ENCODE peak calls at places on chromosomes 12 and 14, in six cellular contexts. X is ascending aorta, V is kidney, B is esophagus squamous epithelium, F is fibroblast of lung, U is iPS DF 6.9. Z is an unnamed sample. For H3K4me1, the result is how much of the 10 kb centered on the place peaks cover.

GRCh38 chr12:39435531-39435930 is 7.4 kb downstream of the KIF21A start:
- DNase-seq in X (no peak), V (no peak), B (no peak), F (no peak), U (no peak), Z (no peak)

GRCh38 chr12:105713901-105714300 is 383.4 kb downstream of the C12orf75 start:
- DNase-seq in X (no peak), V (no peak), B (no peak), F (no peak), U (no peak), Z (no peak)

GRCh38 chr12:52993558-52993869 is 12.7 kb upstream of the EIF4B start:
- DNase-seq in X (no peak), V (no peak), B (no peak), F (no peak), U (no peak), Z (no peak)

GRCh38 chr14:104075530-104076151 is 9.9 kb upstream of the ASPG start:
- DNase-seq in X (no peak), V (no peak), B (no peak), F (peak), U (no peak), Z (no peak)

GRCh38 chr12:64390275-64390851 is at the start of gene C12orf56:
- DNase-seq in X (no peak), V (peak), B (no peak), F (no peak), U (no peak), Z (no peak)

GRCh38 chr14:66003082-66003740 is 483.0 kb upstream of the CCDC196 start:
- DNase-seq in X (no peak), V (no peak), B (no peak), F (no peak), U (no peak), Z (no peak)

GRCh38 chr12:110555509-110556406 is 27.4 kb downstream of the PPTC7 start:
- DNase-seq in X (no peak), V (no peak), B (no peak), F (peak), U (no peak), Z (no peak)

GRCh38 chr12:14216405-14217294 is 148.8 kb upstream of the ATF7IP start:
- DNase-seq in X (no peak), V (no peak), B (no peak), F (peak), U (no peak), Z (no peak)

GRCh38 chr14:100076630-100077029 is 11.4 kb downstream of the EVL start:
- DNase-seq in X (peak), V (no peak), B (no peak), F (peak), U (no peak), Z (no peak)

DNA sequence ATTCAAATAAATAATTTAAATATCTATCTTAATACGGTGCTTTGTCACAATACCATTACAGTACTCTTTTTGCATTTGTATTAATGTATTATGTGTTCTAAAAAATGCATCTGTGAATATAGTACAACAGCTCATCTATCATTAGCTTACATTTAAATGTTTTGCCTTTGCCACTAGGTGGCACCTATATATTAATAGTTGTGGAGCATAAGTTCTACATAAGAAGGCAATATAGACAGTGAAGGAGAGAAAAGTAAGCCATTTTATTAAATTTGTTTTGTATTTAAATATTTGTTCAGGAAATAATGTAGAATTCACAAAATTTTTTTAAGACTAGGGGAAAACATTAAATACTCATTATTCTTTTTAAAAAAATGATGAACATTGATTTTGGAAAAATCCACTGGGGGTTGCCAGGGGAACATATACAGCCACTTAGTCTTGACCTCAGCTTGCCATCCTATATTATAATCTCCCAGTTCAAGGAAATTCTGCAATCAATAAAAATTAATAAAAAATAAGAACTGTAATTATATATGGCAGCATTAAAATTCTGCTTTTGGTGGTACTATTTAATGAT is 9.8 kb downstream of the CCER1 start:
- DNase-seq in X (no peak), V (no peak), B (no peak), F (peak), U (no peak), Z (no peak)
- H3K4me3 ChIP-seq in X (no peak), V (no peak), B (no peak), F (no peak), U (no peak), Z (no peak)

GRCh38 chr14:77040059-77040308 is 11.5 kb upstream of the IRF2BPL start:
- DNase-seq in X (no peak), V (no peak), B (no peak), F (no peak), U (no peak), Z (no peak)

GRCh38 chr14:77036484-77037337 is 8.2 kb upstream of the IRF2BPL start:
- DNase-seq in X (no peak), V (peak), B (no peak), F (no peak), U (no peak), Z (no peak)

GRCh38 chr14:77039285-77040058 is 11.0 kb upstream of the IRF2BPL start:
- DNase-seq in X (no peak), V (peak), B (no peak), F (peak), U (no peak), Z (peak)

GRCh38 chr14:77037338-77037782 is 8.9 kb upstream of the IRF2BPL start:
- DNase-seq in X (no peak), V (peak), B (no peak), F (no peak), U (no peak), Z (no peak)

DNA sequence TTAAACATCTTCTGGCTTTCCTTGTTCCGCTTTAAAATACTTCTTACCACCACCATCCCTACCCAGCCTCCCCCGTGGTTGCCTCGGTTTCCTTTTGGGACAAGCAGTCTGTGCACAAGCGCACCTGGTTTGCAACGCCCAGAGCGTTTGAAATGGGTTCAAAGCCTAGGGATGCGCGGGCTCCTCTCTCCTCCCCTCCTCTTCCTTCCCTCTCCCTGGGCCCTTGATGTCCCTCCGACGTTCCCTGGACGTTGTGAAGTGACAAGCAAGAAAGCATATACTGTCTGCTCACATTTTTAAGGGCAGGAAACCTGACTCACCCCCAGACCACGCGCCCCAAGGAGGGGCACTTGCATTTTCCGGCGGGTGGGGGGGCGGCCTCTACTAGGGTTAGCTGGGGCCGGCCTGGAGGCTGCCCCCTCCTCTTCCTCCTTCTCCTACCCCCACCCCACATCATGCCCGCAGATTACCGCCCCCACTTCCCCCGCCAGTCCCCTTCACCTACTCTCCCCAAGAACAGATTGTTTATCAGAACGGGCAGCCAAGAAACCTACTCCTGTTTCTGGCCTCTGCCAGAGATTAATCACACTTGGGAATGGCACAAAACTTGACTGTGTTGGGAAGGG is 9.5 kb upstream of the IRF2BPL start:
- DNase-seq in X (peak), V (peak), B (no peak), F (peak), U (no peak), Z (peak)
- H3K4me1 ChIP-seq in X (half or more), V (under half), B (half or more), F (under half), U (under half), Z (half or more)

GRCh38 chr14:69573205-69573840 is 1.3 kb downstream of the CCDC177 start:
- DNase-seq in X (no peak), V (peak), B (no peak), F (no peak), U (no peak), Z (no peak)
- H3K4me3 ChIP-seq in X (peak), V (no peak), B (no peak), F (no peak), U (no peak), Z (no peak)

DNA sequence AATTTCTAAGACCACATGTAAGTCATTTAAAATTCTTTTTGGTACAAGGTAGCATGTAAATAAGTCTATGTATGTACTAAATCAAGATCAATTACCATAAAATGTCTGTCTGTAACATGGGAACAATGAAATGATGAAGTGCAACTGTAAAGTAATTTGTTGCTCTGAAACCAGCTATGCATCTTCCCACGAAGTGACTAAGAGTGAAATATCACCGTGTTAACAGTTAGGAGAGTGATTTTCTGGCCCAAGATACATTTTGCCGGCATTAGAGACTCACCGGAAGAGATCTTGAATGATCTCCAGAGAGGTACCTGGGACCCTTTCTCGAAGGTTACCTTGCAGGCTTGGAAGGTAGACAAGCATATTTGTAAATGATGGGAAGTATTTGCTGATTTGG is 105.8 kb downstream of the SAMD4A start:
- DNase-seq in X (no peak), V (no peak), B (no peak), F (no peak), U (no peak), Z (no peak)
- H3K4me1 ChIP-seq in X (half or more), V (under half), B (half or more), F (under half), U (under half), Z (half or more)

GRCh38 chr12:201361-201760 is 12.6 kb downstream of the SLC6A12 start:
- DNase-seq in X (no peak), V (no peak), B (no peak), F (no peak), U (no peak), Z (no peak)

GRCh38 chr12:202081-202731 is 11.8 kb downstream of the SLC6A12 start:
- DNase-seq in X (no peak), V (peak), B (no peak), F (no peak), U (no peak), Z (no peak)

GRCh38 chr12:204261-204678 is 9.7 kb downstream of the SLC6A12 start:
- DNase-seq in X (no peak), V (no peak), B (no peak), F (no peak), U (no peak), Z (no peak)

GRCh38 chr12:203462-204260 is 10.3 kb downstream of the SLC6A12 start:
- DNase-seq in X (no peak), V (no peak), B (no peak), F (no peak), U (no peak), Z (no peak)

DNA sequence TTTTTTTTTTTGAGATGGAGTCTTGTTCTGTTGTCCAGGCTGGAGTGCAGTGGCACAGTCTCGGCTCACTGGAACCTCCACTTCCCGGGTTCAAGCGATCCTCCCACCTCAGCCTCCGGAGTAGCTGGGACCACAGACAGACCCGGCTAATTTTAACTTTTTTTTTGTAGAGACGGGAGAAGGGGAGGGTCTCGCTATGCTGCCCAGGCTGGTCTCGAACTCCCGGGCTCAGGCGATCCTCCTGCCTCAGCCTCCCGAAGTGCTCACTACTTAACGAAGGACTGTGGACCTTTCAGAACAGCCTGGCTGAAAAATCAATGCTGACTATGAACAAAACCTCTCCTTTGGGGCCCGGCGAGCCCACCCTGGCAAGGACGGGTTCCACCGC is 10.9 kb downstream of the SLC6A12 start:
- DNase-seq in X (no peak), V (no peak), B (no peak), F (no peak), U (no peak), Z (no peak)
- H3K4me3 ChIP-seq in X (peak), V (peak), B (peak), F (no peak), U (peak), Z (peak)

Z was measured in SJSA1.